ENCODE peak calls at places on chromosome 19, in six cellular contexts. Z is fibroblast of lung, I is DND-41, H is GM23338, O is H9, F is PC-3. N is an unnamed sample.
A peak's percentile ranks its signal among the peaks of the same experiment; 100 is the strongest.

GRCh38 chr19:6056282-6056741 is 54.0 kb downstream of the RFX2 start:
- DNase-seq in Z (no peak), I (no peak), H (no peak), O (no peak), F (no peak), N (no peak)

GRCh38 chr19:56108447-56109195 is 12.5 kb downstream of the ZNF787 start:
- DNase-seq in Z (peak; percentile 63), I (no peak), H (no peak), O (no peak), F (no peak), N (no peak)

GRCh38 chr19:32230441-32230840 is 115.0 kb upstream of the ZNF507 start:
- DNase-seq in Z (no peak), I (no peak), H (no peak), O (no peak), F (no peak), N (no peak)

GRCh38 chr19:48445256-48445605 is 552 bp upstream of the GRWD1 start:
- DNase-seq in Z (peak; percentile 95), I (peak; percentile 23), H (peak; percentile 84), O (peak; percentile 62), F (peak; percentile 61), N (peak; percentile 65)

GRCh38 chr19:53158119-53158656 is 665 bp downstream of the ZNF347 start:
- DNase-seq in Z (peak; percentile 28), I (peak; percentile 57), H (peak; percentile 61), O (peak; percentile 39), F (peak; percentile 41), N (no peak)

GRCh38 chr19:33248954-33249613 is 23.4 kb upstream of the SLC7A10 start:
- DNase-seq in Z (no peak), I (no peak), H (no peak), O (no peak), F (peak; percentile 39), N (peak; percentile 61)

GRCh38 chr19:35247526-35248309 is 1.1 kb upstream of the LSR start:
- DNase-seq in Z (no peak), I (no peak), H (peak; percentile 99), O (peak; percentile 97), F (peak; percentile 89), N (peak; percentile 96)

GRCh38 chr19:33514885-33515485 is 6.6 kb downstream of the PEPD start:
- DNase-seq in Z (peak; percentile 6), I (peak; percentile 9), H (no peak), O (no peak), F (peak; percentile 43), N (no peak)

GRCh38 chr19:47032171-47032811 is 12.7 kb downstream of the NPAS1 start:
- DNase-seq in Z (no peak), I (peak; percentile 55), H (peak; percentile 94), O (peak; percentile 92), F (peak; percentile 56), N (peak; percentile 66)

GRCh38 chr19:9156304-9156703 is 16.1 kb downstream of the ZNF317 start:
- DNase-seq in Z (no peak), I (no peak), H (no peak), O (no peak), F (no peak), N (no peak)

GRCh38 chr19:55973982-55974381 is 12.6 kb upstream of the NLRP5 start:
- DNase-seq in Z (no peak), I (no peak), H (peak; percentile 1), O (no peak), F (no peak), N (no peak)

GRCh38 chr19:35251456-35251855 is 2.7 kb downstream of the LSR start:
- DNase-seq in Z (no peak), I (no peak), H (no peak), O (no peak), F (no peak), N (no peak)

GRCh38 chr19:2488942-2489731 is 13.2 kb downstream of the GADD45B start:
- DNase-seq in Z (no peak), I (no peak), H (peak; percentile 75), O (no peak), F (peak; percentile 54), N (no peak)

GRCh38 chr19:50724522-50725217 is 1.5 kb downstream of the CLEC11A start:
- DNase-seq in Z (peak; percentile 99), I (peak; percentile 99), H (peak; percentile 100), O (peak; percentile 99), F (peak; percentile 100), N (no peak)

GRCh38 chr19:10604460-10604980 is 17.4 kb upstream of the AP1M2 start:
- DNase-seq in Z (no peak), I (no peak), H (no peak), O (no peak), F (peak; percentile 38), N (peak; percentile 91)

GRCh38 chr19:6023085-6023682 is 45.2 kb upstream of the RANBP3 start:
- DNase-seq in Z (peak; percentile 33), I (no peak), H (no peak), O (no peak), F (peak; percentile 64), N (no peak)

GRCh38 chr19:47860602-47861297 is 1.7 kb downstream of the TPRX2 start:
- DNase-seq in Z (no peak), I (no peak), H (peak; percentile 46), O (peak; percentile 44), F (no peak), N (no peak)

GRCh38 chr19:50728084-50728737 is 5.0 kb downstream of the CLEC11A start:
- DNase-seq in Z (peak; percentile 73), I (no peak), H (peak; percentile 99), O (peak; percentile 99), F (no peak), N (no peak)

GRCh38 chr19:15101479-15102082 is 5.6 kb upstream of the SYDE1 start:
- DNase-seq in Z (peak; percentile 50), I (peak; percentile 68), H (peak; percentile 82), O (peak; percentile 80), F (peak; percentile 62), N (peak; percentile 34)

GRCh38 chr19:45385392-45386221 is 15.2 kb upstream of the ERCC2 start:
- DNase-seq in Z (no peak), I (no peak), H (peak; percentile 80), O (peak; percentile 67), F (no peak), N (no peak)

GRCh38 chr19:7862413-7862951 is 11.7 kb downstream of the PRR36 start:
- DNase-seq in Z (peak; percentile 52), I (peak; percentile 18), H (peak; percentile 97), O (peak; percentile 98), F (no peak), N (no peak)

GRCh38 chr19:504634-505033 is 2.7 kb upstream of the TPGS1 start:
- DNase-seq in Z (no peak), I (no peak), H (no peak), O (peak; percentile 24), F (no peak), N (no peak)
- H3K27ac ChIP-seq in Z (no peak overlapping the region), I (no peak overlapping the region), H (no peak overlapping the region), O (no peak overlapping the region), F (no peak overlapping the region), N (no peak overlapping the region)

GRCh38 chr19:41324921-41325639 is 15.1 kb downstream of the CCDC97 start:
- DNase-seq in Z (peak; percentile 78), I (no peak), H (peak; percentile 79), O (peak; percentile 94), F (peak; percentile 55), N (peak; percentile 84)
- H3K4me1 ChIP-seq in Z (peaks cover 64% of the 10 kb centered on the region), I (no peaks in the 10 kb centered on the region), H (peaks cover 52% of the 10 kb centered on the region), O (peaks cover 12% of the 10 kb centered on the region), F (peaks cover 73% of the 10 kb centered on the region), N (peaks cover 16% of the 10 kb centered on the region)

GRCh38 chr19:18731562-18732008 is 48.1 kb downstream of the CRTC1 start:
- DNase-seq in Z (no peak), I (no peak), H (no peak), O (no peak), F (no peak), N (no peak)

GRCh38 chr19:18726846-18727245 is 43.4 kb downstream of the CRTC1 start:
- DNase-seq in Z (no peak), I (no peak), H (no peak), O (no peak), F (no peak), N (no peak)

GRCh38 chr19:18733196-18733647 is 49.7 kb downstream of the CRTC1 start:
- DNase-seq in Z (peak; percentile 90), I (no peak), H (no peak), O (no peak), F (no peak), N (no peak)

GRCh38 chr19:18730885-18731513 is 47.5 kb downstream of the CRTC1 start:
- DNase-seq in Z (no peak), I (no peak), H (no peak), O (no peak), F (no peak), N (no peak)

GRCh38 chr19:18729933-18730530 is 46.6 kb downstream of the CRTC1 start:
- DNase-seq in Z (no peak), I (no peak), H (no peak), O (peak; percentile 28), F (no peak), N (no peak)
- H4K20me1 ChIP-seq in Z (no peaks in the 10 kb centered on the region), I (peaks cover 21% of the 10 kb centered on the region), H (no peaks in the 10 kb centered on the region), O (no peaks in the 10 kb centered on the region), F (no peaks in the 10 kb centered on the region), N (no peaks in the 10 kb centered on the region)

DNA sequence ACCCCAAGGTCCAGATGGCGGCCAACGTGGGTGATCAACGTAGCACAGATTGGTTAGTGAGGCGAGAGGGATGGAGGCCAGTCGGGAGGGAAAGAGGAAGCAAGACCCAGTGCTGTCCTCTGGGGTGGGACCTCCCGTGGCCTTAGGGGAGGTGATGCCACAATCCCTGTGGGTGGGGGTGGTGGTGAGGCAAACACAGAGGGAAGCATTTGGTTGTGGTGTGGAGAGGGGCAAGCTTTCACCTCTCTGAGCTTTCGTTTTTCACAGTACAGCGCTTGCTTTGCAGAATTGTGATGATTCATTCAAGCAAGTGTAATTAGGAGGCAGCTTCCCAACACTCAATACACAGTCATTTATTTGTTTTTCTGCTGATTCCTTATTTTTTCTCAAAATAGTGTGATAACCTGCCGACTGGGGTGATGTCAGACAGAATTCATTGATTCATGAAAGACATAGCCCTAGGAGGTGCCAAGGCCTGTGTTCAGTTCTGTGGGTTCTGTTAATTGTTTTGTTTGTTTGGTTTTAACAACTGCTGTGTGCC is 2.4 kb downstream of the LENG8 start:
- DNase-seq in Z (no peak), I (no peak), H (no peak), O (no peak), F (peak; percentile 21), N (no peak)
- H3K27ac ChIP-seq in Z (peak overlapping the region; percentile 98), I (no peak overlapping the region), H (peak overlapping the region; percentile 26), O (no peak overlapping the region), F (no peak overlapping the region), N (no peak overlapping the region)

N was measured in PC-9.